ENCODE peak calls at places on chromosomes 4 and X, in five cellular contexts. E is K562, O is H1, V is HepG2, L is GM12878. G is an unnamed sample.

GRCh38 chrX:129618997-129619396 is 35.8 kb downstream of the APLN start:
- DNase-seq in E (no peak), O (no peak), V (no peak), L (no peak), G (no peak)

GRCh38 chr4:2712261-2712842 is 43.8 kb downstream of the TNIP2 start:
- DNase-seq in E (peak), O (no peak), V (no peak), L (no peak), G (no peak)

GRCh38 chr4:158253350-158253980 is 43.2 kb downstream of the TMEM144 start:
- DNase-seq in E (peak), O (no peak), V (peak), L (no peak), G (peak)

GRCh38 chr4:159516556-159516955 is 413.7 kb downstream of the RAPGEF2 start:
- DNase-seq in E (no peak), O (no peak), V (no peak), L (no peak), G (no peak)

GRCh38 chr4:53929955-53930798 is 134.2 kb downstream of the CHIC2 start:
- DNase-seq in E (peak), O (peak), V (peak), L (peak), G (peak)

GRCh38 chr4:25993564-25994185 is 79.7 kb downstream of the SMIM20 start:
- DNase-seq in E (peak), O (peak), V (peak), L (no peak), G (peak)

GRCh38 chrX:95058815-95059214 is 1384.8 kb downstream of the FAM133A start:
- DNase-seq in E (no peak), O (no peak), V (no peak), L (no peak), G (no peak)

GRCh38 chrX:17608898-17609297 is 128.4 kb upstream of the SCML1 start:
- DNase-seq in E (no peak), O (no peak), V (no peak), L (no peak), G (no peak)

GRCh38 chr4:14644568-14645282 is 357.6 kb upstream of the CPEB2 start:
- DNase-seq in E (no peak), O (no peak), V (no peak), L (no peak), G (no peak)

GRCh38 chr4:155376387-155377268 is at the start of gene MAP9:
- DNase-seq in E (peak), O (peak), V (no peak), L (peak), G (peak)

GRCh38 chrX:25012793-25013592 is 2.8 kb downstream of the ARX start:
- DNase-seq in E (peak), O (no peak), V (no peak), L (no peak), G (peak)

GRCh38 chr4:142404191-142404611 is 441.9 kb downstream of the INPP4B start:
- DNase-seq in E (no peak), O (no peak), V (no peak), L (no peak), G (peak)

GRCh38 chr4:75727073-75727472 is 2.7 kb downstream of the USO1 start:
- DNase-seq in E (no peak), O (no peak), V (no peak), L (no peak), G (no peak)

GRCh38 chrX:103063918-103064434 is at the start of gene BEX1:
- DNase-seq in E (no peak), O (peak), V (peak), L (no peak), G (no peak)

GRCh38 chr4:36283912-36284465 is 2.6 kb downstream of the DTHD1 start:
- DNase-seq in E (no peak), O (no peak), V (no peak), L (no peak), G (no peak)

GRCh38 chr4:1084796-1085403 is 28.5 kb downstream of the RNF212 start:
- DNase-seq in E (no peak), O (no peak), V (no peak), L (no peak), G (no peak)

GRCh38 chrX:48520976-48521352 is 644 bp upstream of the EBP start:
- DNase-seq in E (peak), O (no peak), V (no peak), L (no peak), G (no peak)

DNA sequence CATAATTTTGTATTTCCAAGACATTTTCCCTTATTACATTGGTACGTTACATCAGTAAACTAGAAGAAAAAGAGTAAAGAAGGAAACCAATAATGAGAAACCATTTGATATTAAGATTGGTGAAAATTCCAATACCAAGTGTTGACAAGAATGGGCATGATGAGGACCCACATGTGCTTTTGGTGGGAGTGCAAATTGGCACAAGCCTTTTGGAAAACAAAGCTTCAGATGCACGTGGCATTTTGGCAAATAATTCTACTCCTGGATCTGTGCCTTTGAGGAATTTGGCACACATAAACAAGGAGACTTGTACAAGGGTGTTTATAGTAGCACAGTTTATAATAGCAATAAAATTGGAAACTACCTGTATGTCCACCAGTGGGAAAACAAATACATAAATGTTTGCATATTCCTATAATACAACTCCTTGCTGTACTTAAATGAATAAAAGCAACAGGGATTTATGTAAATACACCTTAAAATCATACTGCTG is 324.3 kb upstream of the TAPT1 start:
- DNase-seq in E (no peak), O (no peak), V (no peak), L (no peak), G (no peak)
- TF ChIP-seq KDM1A in E (no peak), O (no peak), V (no peak), L (no peak), G (no peak)

GRCh38 chrX:34343001-34343400 is 210.9 kb upstream of the FAM47A start:
- DNase-seq in E (no peak), O (no peak), V (no peak), L (no peak), G (no peak)
- TF ChIP-seq KDM1A in E (no peak), O (no peak), V (no peak), L (no peak), G (no peak)

DNA sequence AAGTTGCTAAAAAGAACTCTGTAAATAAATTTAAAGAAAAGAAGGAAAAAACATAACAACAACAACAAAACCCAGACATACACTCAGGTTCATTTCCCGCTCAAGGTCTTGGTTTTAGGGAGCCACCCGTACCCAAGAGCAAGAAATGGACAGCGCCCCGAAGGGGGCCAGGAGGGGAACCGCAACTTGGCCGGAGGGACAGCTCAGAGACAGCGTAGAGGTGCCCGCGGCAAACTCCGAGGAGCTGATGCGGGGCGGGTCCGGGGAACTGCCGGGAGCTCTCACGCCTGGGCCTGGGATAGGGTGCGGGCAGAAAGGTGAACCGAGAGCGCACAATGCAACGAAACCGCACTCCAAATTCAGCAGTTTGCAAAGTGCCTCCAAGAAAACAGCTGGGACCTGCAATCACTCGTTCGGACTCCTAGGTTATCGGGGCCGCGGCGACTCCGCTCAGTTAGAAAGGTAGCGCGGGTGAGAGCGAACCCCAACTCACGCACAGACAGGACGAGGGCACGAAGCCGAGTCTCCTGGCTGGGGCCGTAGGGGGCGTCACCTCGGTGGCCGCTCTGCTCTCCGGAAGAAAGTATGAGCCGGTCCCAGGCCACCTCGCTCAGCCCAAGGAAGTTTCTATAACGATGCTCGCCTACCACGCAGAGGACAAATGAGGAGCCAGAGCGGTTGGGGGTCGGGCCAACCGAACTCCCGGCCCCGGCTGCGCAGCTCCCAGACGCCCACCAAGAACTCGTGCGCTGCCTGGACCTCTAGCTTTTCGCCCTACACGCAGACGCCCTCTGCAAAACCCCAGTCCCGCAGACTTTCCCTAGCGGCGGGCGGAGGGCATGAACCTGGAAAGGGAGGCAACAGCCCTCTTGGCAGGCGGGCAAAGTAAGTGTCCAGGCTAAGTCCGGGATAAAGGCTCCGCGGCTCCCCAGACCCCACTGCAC is 1.4 kb downstream of the NDNF start:
- DNase-seq in E (no peak), O (peak), V (no peak), L (no peak), G (peak)
- TF ChIP-seq KDM1A in E (no peak), O (no peak), V (no peak), L (no peak), G (no peak)

GRCh38 chr4:7185487-7186030 is 6.8 kb upstream of the SORCS2 start:
- DNase-seq in E (no peak), O (no peak), V (no peak), L (no peak), G (no peak)
- TF ChIP-seq KDM1A in E (no peak), O (no peak), V (no peak), L (no peak), G (no peak)

G was measured in A549.